ENCODE peak calls at places on chromosomes 6 and 20, in four cellular contexts. V is hepatocyte; W is tibial artery; A is CD4-positive, CD25-positive, alpha-beta regulatory T cell. U is an unnamed sample.
A peak's percentile ranks its signal among the peaks of the same experiment; 100 is the strongest.

GRCh38 chr6:4319992-4320683 is 184.8 kb upstream of the ECI2 start:
- DNase-seq in V (no peak), W (no peak), A (no peak), U (no peak)

GRCh38 chr20:3785240-3786125 is 1.1 kb downstream of the CENPB start:
- DNase-seq in V (no peak), W (peak; percentile 71), A (no peak), U (no peak)

GRCh38 chr20:56091635-56092180 is 86.4 kb upstream of the CBLN4 start:
- DNase-seq in V (no peak), W (no peak), A (no peak), U (no peak)

GRCh38 chr20:23782366-23782983 is 31.7 kb upstream of the CST1 start:
- DNase-seq in V (peak; percentile 57), W (no peak), A (no peak), U (peak; percentile 66)

GRCh38 chr6:16759646-16760535 is 1.4 kb downstream of the ATXN1 start:
- DNase-seq in V (peak; percentile 93), W (peak; percentile 96), A (peak; percentile 63), U (peak; percentile 77)

GRCh38 chr20:62740286-62741141 is 31.9 kb downstream of the NTSR1 start:
- DNase-seq in V (peak; percentile 51), W (peak; percentile 60), A (peak; percentile 71), U (peak; percentile 11)

GRCh38 chr6:125191916-125192609 is 38.5 kb downstream of the TPD52L1 start:
- DNase-seq in V (peak; percentile 81), W (peak; percentile 80), A (no peak), U (peak; percentile 64)

GRCh38 chr6:90111387-90111786 is 185.3 kb downstream of the BACH2 start:
- DNase-seq in V (no peak), W (no peak), A (no peak), U (no peak)

GRCh38 chr20:24768977-24769675 is 179.9 kb upstream of the CST7 start:
- DNase-seq in V (peak; percentile 23), W (peak; percentile 29), A (no peak), U (no peak)

GRCh38 chr20:7038029-7038428 is 270.5 kb downstream of the BMP2 start:
- DNase-seq in V (no peak), W (no peak), A (no peak), U (no peak)

GRCh38 chr6:150939399-150939798 is 73.9 kb downstream of the MTHFD1L start:
- DNase-seq in V (no peak), W (no peak), A (no peak), U (no peak)
- H3K36me3 ChIP-seq in V (no peaks in the 10 kb centered on the region), W (peaks cover 30% of the 10 kb centered on the region), A (no peaks in the 10 kb centered on the region), U (no peaks in the 10 kb centered on the region)

GRCh38 chr20:57710841-57711240 is 1.0 kb upstream of the PMEPA1 start:
- DNase-seq in V (no peak), W (no peak), A (no peak), U (no peak)
- H3K27me3 ChIP-seq in V (no peaks in the 10 kb centered on the region), W (no peaks in the 10 kb centered on the region), A (no peaks in the 10 kb centered on the region), U (no peaks in the 10 kb centered on the region)

DNA sequence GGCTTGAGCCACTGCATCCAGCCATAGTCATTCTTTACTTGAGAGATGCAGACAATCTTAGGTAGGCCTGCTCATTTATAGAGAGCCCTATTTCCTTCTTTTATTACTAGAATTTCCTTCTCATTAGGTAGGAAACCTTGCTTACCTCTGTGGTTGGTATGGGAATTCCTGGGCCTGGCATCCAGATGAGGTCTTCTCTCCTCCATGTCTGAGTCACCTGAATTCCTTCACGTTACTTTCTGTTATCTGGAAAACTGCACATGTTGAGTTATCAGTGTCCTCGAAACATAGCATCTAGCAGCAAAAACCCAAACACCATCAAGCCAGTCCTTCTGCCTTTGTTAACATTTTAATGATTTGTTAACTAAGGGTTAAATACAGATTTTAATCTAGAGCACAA is 2.2 kb downstream of the ZNFX1 start:
- DNase-seq in V (no peak), W (no peak), A (no peak), U (no peak)
- H3K36me3 ChIP-seq in V (no peaks in the 10 kb centered on the region), W (peaks cover 63% of the 10 kb centered on the region), A (peaks cover 48% of the 10 kb centered on the region), U (peaks cover 73% of the 10 kb centered on the region)

DNA sequence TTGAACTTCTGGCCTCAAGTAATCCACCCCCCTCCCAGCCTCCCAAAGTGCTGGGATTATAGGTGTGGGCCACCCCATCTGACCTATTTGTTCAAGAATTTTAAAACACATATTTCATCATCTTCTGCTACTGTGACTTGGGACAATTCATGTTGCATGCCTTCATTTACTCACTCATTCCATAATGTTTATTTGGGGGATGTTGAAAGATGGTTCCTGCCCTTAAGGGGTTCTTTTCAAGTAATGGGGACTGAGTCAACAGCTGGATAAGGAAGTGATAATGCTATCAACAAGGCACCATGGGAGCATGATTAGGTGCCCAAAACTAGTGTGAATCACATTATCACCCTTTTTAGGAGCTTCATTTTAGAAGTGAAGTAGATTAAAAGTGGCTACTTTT is 62.0 kb downstream of the CRYBG1 start:
- DNase-seq in V (no peak), W (no peak), A (no peak), U (no peak)
- H3K27me3 ChIP-seq in V (peaks cover 3% of the 10 kb centered on the region), W (no peaks in the 10 kb centered on the region), A (peaks cover 6% of the 10 kb centered on the region), U (no peaks in the 10 kb centered on the region)

DNA sequence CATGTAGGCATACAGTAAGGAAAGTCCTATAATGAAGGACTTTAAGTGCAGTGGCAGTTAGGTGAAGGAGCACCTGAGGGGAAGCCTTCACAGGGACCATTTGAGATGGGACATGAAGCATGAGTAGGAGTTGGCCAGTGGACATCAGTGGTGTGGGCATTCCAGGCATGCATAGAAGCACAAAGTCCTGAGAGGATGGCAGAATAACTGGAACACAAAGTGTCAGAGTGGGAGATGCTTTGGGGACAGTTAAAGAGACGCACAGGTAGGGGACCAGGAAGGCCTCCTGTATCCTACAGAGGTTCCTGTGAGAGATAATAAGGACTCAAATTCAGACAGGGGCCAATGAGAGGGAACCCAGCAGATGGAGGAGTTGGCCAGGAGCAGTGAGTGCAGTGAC is 26.4 kb upstream of the EFHC1 start:
- DNase-seq in V (no peak), W (no peak), A (no peak), U (no peak)
- H3K36me3 ChIP-seq in V (no peaks in the 10 kb centered on the region), W (no peaks in the 10 kb centered on the region), A (no peaks in the 10 kb centered on the region), U (no peaks in the 10 kb centered on the region)

U was measured in WERI-Rb-1.